ENCODE peak calls at places on chromosomes 1 and 21, in five cellular contexts. E is mesothelial cell of epicardium, K is NCI-H1417 treated with DMSO at 0.1 percent for 48 hours, M is iris pigment epithelial cell, G is NCI-H1694 treated with DMSO at 0.1 percent for 48 hours. R is an unnamed sample.

GRCh38 chr1:7690496-7691182 is 80.5 kb upstream of the VAMP3 start:
- DNase-seq in E (no peak), K (no peak), M (no peak), G (peak; percentile 8), R (no peak)

GRCh38 chr21:31111093-31111492 is 72.8 kb upstream of the KRTAP19-8 start:
- DNase-seq in E (no peak), K (no peak), M (no peak), G (no peak), R (no peak)

GRCh38 chr1:235187316-235187715 is 26.3 kb upstream of the RBM34 start:
- DNase-seq in E (no peak), K (no peak), M (no peak), G (no peak), R (no peak)

GRCh38 chr21:43372663-43373386 is 54.1 kb downstream of the SIK1 start:
- DNase-seq in E (no peak), K (no peak), M (no peak), G (no peak), R (no peak)

GRCh38 chr1:224235819-224236493 is 52.9 kb downstream of the DEGS1 start:
- DNase-seq in E (no peak), K (no peak), M (no peak), G (no peak), R (no peak)

GRCh38 chr1:182032251-182032650 is 29.3 kb downstream of the ZNF648 start:
- DNase-seq in E (no peak), K (no peak), M (no peak), G (no peak), R (no peak)

GRCh38 chr1:216184281-216184680 is 239.0 kb downstream of the USH2A start:
- DNase-seq in E (no peak), K (no peak), M (no peak), G (no peak), R (no peak)

GRCh38 chr1:116159177-116159576 is 48.0 kb downstream of the MAB21L3 start:
- DNase-seq in E (no peak), K (no peak), M (no peak), G (no peak), R (no peak)

GRCh38 chr1:11648732-11649158 is 5.5 kb downstream of the FBXO2 start:
- DNase-seq in E (no peak), K (no peak), M (no peak), G (no peak), R (no peak)

GRCh38 chr1:25619101-25619890 is 2.7 kb downstream of the MAN1C1 start:
- DNase-seq in E (peak; percentile 37), K (no peak), M (peak; percentile 15), G (peak; percentile 56), R (no peak)

GRCh38 chr1:1540015-1540816 is at the start of gene TMEM240:
- DNase-seq in E (peak; percentile 74), K (no peak), M (peak; percentile 82), G (peak; percentile 9), R (peak; percentile 73)

GRCh38 chr1:25703041-25703440 is 86.5 kb downstream of the MAN1C1 start:
- DNase-seq in E (no peak), K (no peak), M (no peak), G (no peak), R (no peak)

GRCh38 chr1:96536576-96536975 is 185.0 kb upstream of the PTBP2 start:
- DNase-seq in E (no peak), K (no peak), M (no peak), G (no peak), R (no peak)

GRCh38 chr1:2044510-2045319 is 5.5 kb upstream of the PRKCZ start:
- DNase-seq in E (peak; percentile 75), K (no peak), M (peak; percentile 12), G (no peak), R (peak; percentile 2)

GRCh38 chr1:3536395-3536794 is 74.9 kb downstream of the MEGF6 start:
- DNase-seq in E (no peak), K (no peak), M (no peak), G (no peak), R (no peak)

GRCh38 chr1:205313681-205314308 is 7.8 kb downstream of the NUAK2 start:
- DNase-seq in E (no peak), K (no peak), M (peak; percentile 83), G (no peak), R (peak; percentile 66)

GRCh38 chr1:941588-942383 is 17.3 kb downstream of the NOC2L start:
- DNase-seq in E (peak; percentile 84), K (peak; percentile 43), M (peak; percentile 94), G (peak; percentile 21), R (peak; percentile 88)

GRCh38 chr1:24957016-24957807 is 27.1 kb upstream of the RUNX3 start:
- DNase-seq in E (no peak), K (no peak), M (no peak), G (no peak), R (no peak)

GRCh38 chr1:21882721-21883415 is 54.2 kb downstream of the HSPG2 start:
- DNase-seq in E (no peak), K (no peak), M (no peak), G (no peak), R (peak; percentile 29)

R was measured in amniotic epithelial cell.